ENCODE peak calls at places on chromosomes 3 and 15, in five cellular contexts. O is sigmoid colon, M is psoas muscle, E is RWPE1, Z is fibroblast of mammary gland. V is an unnamed sample.

GRCh38 chr3:24160424-24160823 is 215.3 kb downstream of the NR1D2 start:
- DNase-seq in E (no peak), O (no peak), M (no peak), Z (peak; percentile 22), V (no peak)

GRCh38 chr15:91380114-91380513 is 280.1 kb downstream of the SV2B start:
- DNase-seq in O (no peak), E (no peak), Z (no peak), M (no peak), V (no peak)

GRCh38 chr15:67840747-67841634 is 1.1 kb upstream of the RNU6-1 start:
- DNase-seq in E (no peak), Z (peak; percentile 54), M (no peak), O (peak; percentile 75), V (no peak)

GRCh38 chr15:33699691-33700447 is 268.4 kb upstream of the CHRM5 start:
- DNase-seq in M (no peak), O (no peak), E (no peak), Z (peak; percentile 28), V (no peak)

GRCh38 chr3:127985216-127985615 is 67.0 kb upstream of the SEC61A1 start:
- DNase-seq in O (no peak), E (no peak), Z (no peak), M (no peak), V (no peak)

GRCh38 chr3:190696777-190697501 is 165.6 kb downstream of the GMNC start:
- DNase-seq in E (no peak), Z (peak; percentile 64), M (no peak), O (no peak), V (no peak)

GRCh38 chr3:194058189-194058571 is 77.8 kb upstream of the HES1 start:
- DNase-seq in E (peak; percentile 66), M (peak; percentile 69), Z (peak; percentile 41), O (peak; percentile 76), V (no peak)

GRCh38 chr15:90062729-90063684 is 39.3 kb downstream of the IDH2 start:
- DNase-seq in Z (no peak), M (no peak), E (no peak), O (no peak), V (no peak)

GRCh38 chr3:27616031-27616430 is 106.1 kb downstream of the EOMES start:
- DNase-seq in O (no peak), Z (no peak), E (no peak), M (no peak), V (no peak)

GRCh38 chr15:40871749-40872617 is 2.1 kb downstream of the RHOV start:
- DNase-seq in O (no peak), E (peak; percentile 89), Z (no peak), M (no peak), V (peak; percentile 9)

GRCh38 chr3:72794079-72794478 is 54.2 kb downstream of the SHQ1 start:
- DNase-seq in M (no peak), Z (no peak), E (no peak), O (no peak), V (no peak)

GRCh38 chr15:40702077-40702476 is 7.1 kb downstream of the RAD51 start:
- DNase-seq in O (no peak), Z (peak; percentile 16), E (no peak), M (no peak), V (no peak)

GRCh38 chr3:136678981-136679380 is 73.2 kb downstream of the STAG1 start:
- DNase-seq in E (no peak), O (no peak), M (no peak), Z (no peak), V (no peak)

GRCh38 chr3:100756441-100756840 is 47.1 kb downstream of the TFG start:
- DNase-seq in O (no peak), M (peak; percentile 26), Z (no peak), E (no peak), V (no peak)

GRCh38 chr15:77737238-77738037 is 104.7 kb upstream of the LINGO1 start:
- DNase-seq in E (no peak), Z (no peak), O (no peak), M (no peak), V (no peak)

GRCh38 chr15:86865920-86866319 is 786.2 kb downstream of the AGBL1 start:
- DNase-seq in Z (no peak), O (no peak), M (no peak), E (no peak), V (no peak)

GRCh38 chr3:105483476-105483875 is 116.8 kb downstream of the ALCAM start:
- DNase-seq in E (no peak), M (no peak), Z (no peak), O (no peak), V (no peak)

GRCh38 chr3:44019736-44020135 is 221.9 kb upstream of the TOPAZ1 start:
- DNase-seq in O (no peak), E (no peak), Z (no peak), M (no peak), V (no peak)

GRCh38 chr3:11845661-11846060 is 1.0 kb downstream of the TAMM41 start:
- DNase-seq in E (peak; percentile 32), Z (no peak), O (no peak), M (no peak), V (no peak)

GRCh38 chr15:80157215-80157614 is 4.4 kb downstream of the FAH start:
- DNase-seq in M (no peak), E (no peak), O (no peak), Z (no peak), V (no peak)

GRCh38 chr3:117799314-117799713 is 1089.7 kb downstream of the TUSC7 start:
- DNase-seq in E (no peak), M (no peak), O (no peak), Z (no peak), V (no peak)

GRCh38 chr3:181720281-181720680 is 8.6 kb downstream of the SOX2 start:
- DNase-seq in Z (no peak), E (no peak), M (no peak), O (no peak), V (no peak)

GRCh38 chr15:57680021-57680420 is 26.5 kb upstream of the POLR2M start:
- DNase-seq in E (peak; percentile 64), M (no peak), O (no peak), Z (peak; percentile 83), V (no peak)

GRCh38 chr3:12343091-12343494 is 54.2 kb downstream of the PPARG start:
- DNase-seq in Z (no peak), E (no peak), O (no peak), M (no peak), V (no peak)

GRCh38 chr15:41387646-41388045 is 14.7 kb downstream of the NDUFAF1 start:
- DNase-seq in E (no peak), Z (no peak), O (peak; percentile 28), M (no peak), V (no peak)

GRCh38 chr3:142272200-142272891 is 47.0 kb upstream of the GK5 start:
- DNase-seq in M (no peak), Z (peak; percentile 6), O (no peak), E (no peak), V (no peak)

GRCh38 chr3:72353236-72354105 is 494.8 kb downstream of the SHQ1 start:
- DNase-seq in M (no peak), O (no peak), Z (peak; percentile 39), E (no peak), V (no peak)

GRCh38 chr3:197216169-197216860 is 82.1 kb downstream of the DLG1 start:
- DNase-seq in M (no peak), E (peak; percentile 32), Z (peak; percentile 81), O (no peak), V (no peak)

GRCh38 chr15:88603885-88604284 is 17.3 kb upstream of the AEN start:
- DNase-seq in E (no peak), Z (no peak), O (no peak), M (no peak), V (no peak)

DNA sequence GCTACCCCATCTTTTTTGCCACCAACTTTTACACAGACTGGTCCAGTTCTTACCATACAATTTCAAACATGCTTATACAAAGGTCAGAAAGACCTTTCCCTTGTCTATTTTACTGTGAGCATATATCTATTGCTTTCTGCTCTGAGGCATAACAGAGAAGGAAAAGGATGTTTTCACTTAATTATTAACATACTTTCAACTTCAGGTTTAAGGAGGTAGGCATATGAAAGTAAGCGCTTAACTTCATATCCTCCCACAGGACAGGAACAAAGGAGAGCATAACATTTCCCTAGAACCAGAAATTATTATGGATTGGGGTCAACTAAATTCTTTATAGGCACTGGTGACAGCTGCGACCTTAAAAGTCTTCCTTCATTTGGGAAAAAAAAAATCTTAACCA is 1.1 kb downstream of the MYEF2 start:
- DNase-seq in M (no peak), O (no peak), Z (no peak), E (no peak), V (no peak)
- TF ChIP-seq CTCF in M (no peak), O (no peak), Z (no peak), E (no peak), V (no peak)

GRCh38 chr3:13353936-13354542 is 66.1 kb downstream of the NUP210 start:
- DNase-seq in E (no peak), Z (peak; percentile 8), O (no peak), M (no peak), V (no peak)
- TF ChIP-seq CTCF in E (no peak), Z (peak; percentile 20), O (no peak), M (no peak), V (no peak)

GRCh38 chr3:109070232-109070631 is 47.7 kb downstream of the MORC1 start:
- DNase-seq in O (no peak), Z (no peak), M (no peak), E (no peak), V (no peak)

GRCh38 chr3:109073116-109073515 is 44.8 kb downstream of the MORC1 start:
- DNase-seq in E (no peak), Z (no peak), O (no peak), M (no peak), V (no peak)

GRCh38 chr3:109072208-109072607 is 45.7 kb downstream of the MORC1 start:
- DNase-seq in E (no peak), M (no peak), O (no peak), Z (no peak), V (no peak)

DNA sequence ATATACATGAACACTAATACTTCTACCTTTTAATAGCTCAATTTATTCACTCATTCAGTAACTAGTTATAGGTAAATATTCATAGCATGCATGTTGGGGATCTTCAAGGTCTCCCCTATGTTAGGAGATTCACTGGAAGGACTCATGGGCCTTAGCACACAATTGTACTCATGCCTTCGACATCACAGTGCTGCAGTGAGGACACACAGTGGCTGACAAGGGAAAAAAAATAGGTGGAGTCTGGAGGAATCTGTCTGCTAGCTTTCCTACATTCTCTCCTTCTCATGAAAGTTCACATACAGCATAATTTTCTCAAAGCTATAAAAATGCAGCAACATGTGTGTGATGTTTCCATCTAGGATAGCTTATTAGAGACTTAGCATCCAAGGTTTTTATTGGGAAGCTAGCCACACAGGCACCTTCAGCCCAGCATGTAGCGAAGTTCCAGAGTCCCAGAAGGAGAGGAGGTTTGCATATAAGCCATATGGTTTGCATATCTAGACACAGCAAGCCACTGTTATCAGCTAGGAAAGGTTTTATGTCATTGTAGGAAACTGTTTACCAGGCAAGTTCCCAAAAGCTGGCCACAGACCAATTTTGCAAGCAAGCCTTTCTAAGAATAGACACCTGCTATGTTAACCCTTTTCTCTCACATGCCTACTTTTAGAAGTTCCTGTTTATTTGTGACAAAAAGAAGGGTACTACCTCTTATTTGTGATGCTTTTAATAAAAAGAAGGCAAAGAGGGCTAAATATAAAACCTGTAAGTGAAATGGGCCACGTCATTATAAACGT is 46.4 kb downstream of the MORC1 start:
- DNase-seq in Z (no peak), M (no peak), O (no peak), E (no peak), V (no peak)
- TF ChIP-seq CTCF in Z (no peak), M (no peak), O (no peak), E (no peak), V (peak; percentile 1)

GRCh38 chr3:70722018-70722417 is 409.6 kb upstream of the MDFIC2 start:
- DNase-seq in Z (no peak), O (no peak), E (no peak), M (no peak), V (no peak)

GRCh38 chr3:70712449-70713082 is 400.1 kb upstream of the MDFIC2 start:
- DNase-seq in M (no peak), E (no peak), O (no peak), Z (no peak), V (no peak)

GRCh38 chr3:70716832-70717231 is 404.4 kb upstream of the MDFIC2 start:
- DNase-seq in Z (peak; percentile 72), O (peak; percentile 72), M (no peak), E (no peak), V (no peak)
- TF ChIP-seq CTCF in Z (peak; percentile 58), O (no peak), M (peak; percentile 32), E (peak; percentile 17), V (peak; percentile 43)

V was measured in D721Med.